ENCODE peak calls at places on chromosome 11, in ten cellular contexts. C is H7; D is astrocyte of the cerebellum; M is activated CD8-positive, alpha-beta memory T cell treated with anti-CD3 and anti-CD28 coated beads for 1 hour; X is T47D; O is NCI-H460; T is psoas muscle; S is small intestine; V is neuronal stem cell; R is activated CD4-positive, alpha-beta T cell treated with anti-CD3 and anti-CD28 coated beads for 36 hours. H is an unnamed sample.

GRCh38 chr11:22832315-22833041 is 2.9 kb upstream of the SVIP start:
- DNase-seq in C (no peak), D (no peak), M (no peak), X (no peak), O (peak), T (no peak), S (peak), V (no peak), R (no peak), H (peak)

GRCh38 chr11:19560156-19560555 is 152.5 kb upstream of the NAV2 start:
- DNase-seq in C (no peak), D (no peak), M (no peak), X (no peak), O (no peak), T (no peak), S (no peak), V (no peak), R (no peak), H (no peak)

GRCh38 chr11:69339041-69339733 is 45.2 kb downstream of the MYEOV start:
- DNase-seq in C (no peak), D (no peak), M (no peak), X (no peak), O (no peak), T (no peak), S (no peak), V (no peak), R (no peak), H (no peak)

GRCh38 chr11:34745209-34745608 is 124.3 kb downstream of the EHF start:
- DNase-seq in C (no peak), D (no peak), M (no peak), X (peak), O (no peak), T (no peak), S (peak), V (no peak), R (no peak), H (no peak)

GRCh38 chr11:107929611-107930200 is 1.5 kb downstream of the RAB39A start:
- DNase-seq in C (peak), D (no peak), M (no peak), X (no peak), O (no peak), T (no peak), S (no peak), V (no peak), R (peak), H (no peak)

GRCh38 chr11:109041876-109042275 is 377.0 kb downstream of the DDX10 start:
- DNase-seq in C (no peak), D (no peak), M (no peak), X (no peak), O (no peak), T (no peak), S (no peak), V (no peak), R (no peak), H (no peak)

GRCh38 chr11:78708388-78708787 is 133.7 kb upstream of the NARS2 start:
- DNase-seq in C (peak), D (no peak), M (no peak), X (no peak), O (no peak), T (no peak), S (no peak), V (no peak), R (no peak), H (no peak)

GRCh38 chr11:108958446-108959123 is 293.7 kb downstream of the DDX10 start:
- DNase-seq in C (no peak), D (no peak), M (no peak), X (no peak), O (no peak), T (no peak), S (no peak), V (no peak), R (peak), H (peak)

GRCh38 chr11:106463154-106463553 is 385.7 kb downstream of the AASDHPPT start:
- DNase-seq in C (no peak), D (no peak), M (no peak), X (no peak), O (no peak), T (no peak), S (no peak), V (no peak), R (no peak), H (no peak)

GRCh38 chr11:66880484-66881211 is 23.8 kb downstream of the LRFN4 start:
- DNase-seq in C (peak), D (no peak), M (no peak), X (peak), O (no peak), T (peak), S (no peak), V (no peak), R (peak), H (peak)

GRCh38 chr11:5689551-5689983 is at the start of gene TRIM22:
- DNase-seq in C (peak), D (peak), M (no peak), X (no peak), O (no peak), T (no peak), S (peak), V (no peak), R (peak), H (peak)

GRCh38 chr11:124676386-124676785 is 2.7 kb downstream of the SPA17 start:
- DNase-seq in C (no peak), D (no peak), M (no peak), X (no peak), O (no peak), T (no peak), S (no peak), V (no peak), R (no peak), H (no peak)

GRCh38 chr11:131246589-131247164 is 123.7 kb upstream of the NTM start:
- DNase-seq in C (peak), D (no peak), M (no peak), X (no peak), O (peak), T (peak), S (peak), V (peak), R (peak), H (peak)

GRCh38 chr11:45091563-45092392 is 54.7 kb upstream of the PRDM11 start:
- DNase-seq in C (peak), D (no peak), M (no peak), X (peak), O (no peak), T (no peak), S (no peak), V (no peak), R (no peak), H (peak)

GRCh38 chr11:127238321-127238720 is 237.8 kb upstream of the KIRREL3 start:
- DNase-seq in C (no peak), D (no peak), M (no peak), X (no peak), O (no peak), T (no peak), S (no peak), V (no peak), R (no peak), H (no peak)

GRCh38 chr11:80388133-80388532 is 947.3 kb upstream of the TENM4 start:
- DNase-seq in C (no peak), D (no peak), M (no peak), X (no peak), O (peak), T (no peak), S (no peak), V (no peak), R (no peak), H (no peak)

GRCh38 chr11:47538741-47539575 is 14.0 kb downstream of the CELF1 start:
- DNase-seq in C (no peak), D (no peak), M (no peak), X (no peak), O (no peak), T (no peak), S (no peak), V (no peak), R (no peak), H (no peak)

H was measured in osteoblast.